ENCODE peak calls at places on chromosomes 16 and 17, in five cellular contexts. C is suprapubic skin, Q is transverse colon, N is gastrocnemius medialis, U is breast epithelium. X is an unnamed sample.

GRCh38 chr16:13633381-13633861 is 286.5 kb upstream of the ERCC4 start:
- DNase-seq in C (no peak), N (no peak), Q (no peak), U (no peak), X (no peak)

GRCh38 chr17:50210249-50211225 is 9.1 kb upstream of the COL1A1 start:
- DNase-seq in Q (peak; percentile 65), C (peak; percentile 86), U (no peak), N (no peak), X (no peak)

GRCh38 chr17:81831957-81832607 is 1.0 kb downstream of the MCRIP1 start:
- DNase-seq in Q (no peak), N (peak; percentile 83), C (no peak), U (no peak), X (no peak)

GRCh38 chr16:17408296-17408695 is 62.5 kb downstream of the XYLT1 start:
- DNase-seq in C (no peak), U (no peak), Q (no peak), N (no peak), X (no peak)

GRCh38 chr17:50864747-50865059 is 1.5 kb downstream of the TOB1 start:
- DNase-seq in Q (no peak), U (no peak), C (no peak), N (no peak), X (no peak)

GRCh38 chr17:64661981-64662773 is at the start of gene SMURF2:
- DNase-seq in U (peak; percentile 70), N (peak; percentile 70), Q (peak; percentile 85), C (peak; percentile 88), X (peak; percentile 96)

GRCh38 chr16:30028438-30029093 is 2.5 kb downstream of the TLCD3B start:
- DNase-seq in U (no peak), C (no peak), Q (no peak), N (peak; percentile 37), X (no peak)

GRCh38 chr17:17750881-17751280 is 69.6 kb downstream of the RAI1 start:
- DNase-seq in N (no peak), C (no peak), Q (peak; percentile 29), U (no peak), X (no peak)

GRCh38 chr16:55046146-55046460 is 115.4 kb downstream of the IRX5 start:
- DNase-seq in C (no peak), Q (no peak), N (no peak), U (no peak), X (no peak)

GRCh38 chr16:74111583-74111982 is 185.0 kb upstream of the PSMD7 start:
- DNase-seq in U (no peak), N (no peak), Q (no peak), C (no peak), X (no peak)

GRCh38 chr16:56918467-56919012 is 13.4 kb upstream of the HERPUD1 start:
- DNase-seq in Q (no peak), U (no peak), N (no peak), C (no peak), X (no peak)

GRCh38 chr16:28836761-28837064 is 9.4 kb downstream of the TUFM start:
- DNase-seq in C (no peak), U (no peak), N (no peak), Q (no peak), X (no peak)

GRCh38 chr17:10243905-10244844 is 45.8 kb upstream of the GAS7 start:
- DNase-seq in N (no peak), U (no peak), Q (no peak), C (no peak), X (peak; percentile 24)

GRCh38 chr17:74212262-74212912 is 984 bp upstream of the TTYH2 start:
- DNase-seq in U (no peak), C (no peak), N (peak; percentile 36), Q (peak; percentile 19), X (no peak)

GRCh38 chr16:23678430-23679273 is at the start of gene PLK1:
- DNase-seq in Q (peak; percentile 83), C (no peak), N (peak; percentile 39), U (peak; percentile 39), X (peak; percentile 91)

GRCh38 chr17:44203731-44204452 is 4.2 kb upstream of the ATXN7L3 start:
- DNase-seq in C (no peak), U (no peak), N (no peak), Q (peak; percentile 38), X (no peak)

GRCh38 chr17:21523482-21524210 is 147.5 kb downstream of the KCNJ12 start:
- DNase-seq in U (no peak), C (no peak), Q (no peak), N (no peak), X (no peak)

GRCh38 chr16:525123-525519 is 2.4 kb upstream of the CAPN15 start:
- DNase-seq in N (no peak), U (no peak), C (no peak), Q (no peak), X (no peak)

GRCh38 chr16:522320-523096 is 5.0 kb upstream of the CAPN15 start:
- DNase-seq in Q (no peak), U (no peak), N (no peak), C (no peak), X (no peak)

GRCh38 chr16:525520-526180 is 1.9 kb upstream of the CAPN15 start:
- DNase-seq in Q (no peak), U (peak; percentile 35), C (no peak), N (no peak), X (no peak)

GRCh38 chr16:523097-523741 is 4.3 kb upstream of the CAPN15 start:
- DNase-seq in N (no peak), Q (no peak), C (no peak), U (no peak), X (no peak)

DNA sequence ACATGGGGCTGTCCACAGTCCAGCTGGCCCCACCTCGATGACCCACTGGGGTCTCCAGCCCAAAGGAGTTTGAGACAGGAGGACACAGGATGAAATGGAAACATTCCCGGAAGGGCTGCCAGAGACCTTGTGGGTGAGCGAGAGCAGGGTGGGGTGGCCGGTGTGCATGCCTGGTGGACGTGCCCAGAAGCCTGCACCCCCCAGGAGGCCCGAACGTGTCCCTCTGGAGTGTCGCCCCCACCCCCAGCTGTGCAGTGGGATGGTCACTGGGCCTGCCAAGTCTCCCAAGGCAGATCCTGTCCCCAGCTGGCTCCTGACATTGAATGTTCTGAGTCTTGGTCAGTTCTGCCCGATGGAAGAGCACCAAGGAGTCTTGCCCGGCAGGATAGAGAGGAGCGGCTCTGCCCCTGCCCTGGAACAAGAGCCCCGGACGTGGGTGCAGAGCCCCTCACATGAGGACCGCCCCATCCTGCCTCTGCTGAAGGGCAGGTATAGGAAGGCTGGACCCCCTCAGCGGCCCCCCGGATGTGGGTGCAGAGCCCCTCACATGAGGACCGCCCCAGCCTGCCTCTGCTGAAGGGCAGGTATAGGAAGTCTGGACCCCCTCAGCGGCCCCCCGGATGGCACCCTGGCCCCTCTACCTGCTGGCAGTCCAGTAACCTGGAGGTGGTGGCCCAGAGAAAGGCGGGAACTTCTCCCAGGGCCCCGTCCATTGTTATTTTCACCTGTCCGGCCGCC is 3.1 kb upstream of the CAPN15 start:
- DNase-seq in Q (no peak), U (no peak), N (no peak), C (no peak), X (no peak)
- TF ChIP-seq POLR2A in Q (no peak), U (no peak), N (no peak), C (no peak), X (no peak)

GRCh38 chr16:26050489-26050888 is 358.7 kb downstream of the HS3ST4 start:
- DNase-seq in N (no peak), Q (no peak), U (no peak), C (no peak), X (peak; percentile 9)

GRCh38 chr16:26053889-26054288 is 362.1 kb downstream of the HS3ST4 start:
- DNase-seq in N (no peak), C (no peak), U (no peak), Q (no peak), X (no peak)

DNA sequence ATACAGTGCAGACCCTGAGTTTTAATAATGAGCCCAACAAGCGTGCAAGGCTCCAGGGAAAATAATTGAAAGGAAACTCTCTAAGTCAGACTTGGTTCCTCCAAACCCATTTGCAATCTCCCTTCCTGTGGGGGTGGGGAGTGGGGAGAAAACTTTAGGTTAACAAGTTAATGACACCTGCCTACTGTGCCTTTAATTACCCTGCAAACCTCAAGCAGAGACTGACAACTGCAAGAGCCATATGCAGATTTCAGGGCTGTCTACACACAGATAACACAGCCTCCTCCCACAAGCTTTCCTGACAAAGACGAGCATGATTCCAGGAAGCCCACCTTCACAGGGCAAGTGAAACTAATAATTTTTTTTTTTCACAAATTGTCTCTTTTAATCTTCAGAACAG is 359.3 kb downstream of the HS3ST4 start:
- DNase-seq in U (no peak), Q (no peak), N (no peak), C (no peak), X (no peak)
- TF ChIP-seq CTCF in U (no peak), Q (no peak), N (no peak), C (no peak), X (no peak)

GRCh38 chr17:80477647-80478478 is 1.5 kb upstream of the NPTX1 start:
- DNase-seq in U (no peak), C (no peak), N (peak; percentile 48), Q (peak; percentile 35), X (no peak)
- H3K4me3 ChIP-seq in U (peak overlapping the region; percentile 67), C (peak overlapping the region; percentile 49), N (peak overlapping the region; percentile 46), Q (peak overlapping the region; percentile 37), X (no peak overlapping the region)

DNA sequence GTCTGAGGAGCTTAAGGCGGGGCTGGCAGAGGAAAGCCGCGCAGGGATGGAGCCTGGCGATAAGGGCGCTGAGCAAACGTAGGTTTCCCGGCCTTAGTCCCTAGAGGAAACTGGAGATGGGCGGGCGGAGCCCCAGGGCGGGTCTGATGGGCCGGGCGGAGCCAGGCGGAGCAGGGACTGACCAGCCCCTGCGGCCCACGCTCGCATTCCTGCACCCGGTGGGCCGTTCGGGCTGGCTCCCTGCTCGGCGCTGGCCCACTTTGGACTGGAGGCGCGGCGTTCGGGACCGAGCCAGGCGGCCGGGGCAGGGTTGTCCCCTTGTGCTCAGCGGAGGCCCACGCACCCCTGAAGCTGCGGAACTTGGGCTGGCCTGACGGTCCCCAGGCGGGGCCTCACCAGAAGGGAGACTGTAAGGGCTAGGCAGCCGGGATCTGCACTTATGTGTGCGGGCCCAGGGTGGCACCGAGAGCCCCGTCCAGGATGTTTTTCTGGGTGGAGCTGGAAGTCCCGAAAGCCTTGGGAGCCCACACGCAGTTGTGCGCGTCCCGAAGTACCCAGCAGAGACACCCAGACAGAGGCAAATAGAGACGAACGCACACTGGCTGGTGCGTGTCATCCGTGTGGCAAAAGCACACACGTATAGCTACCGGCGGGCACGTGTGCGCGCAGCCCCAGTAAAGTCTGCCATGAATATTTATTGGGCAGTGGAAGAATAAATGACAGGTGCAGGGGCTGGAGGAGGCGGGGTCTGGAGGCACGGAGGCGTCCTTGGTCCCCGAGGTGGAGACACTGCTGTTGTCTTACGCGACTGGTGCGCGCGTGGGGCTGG is 1.4 kb downstream of the PYDC1 start:
- DNase-seq in Q (peak; percentile 66), C (no peak), U (peak; percentile 23), N (peak; percentile 83), X (peak; percentile 86)
- TF ChIP-seq POLR2A in Q (no peak), C (no peak), U (no peak), N (peak; percentile 58), X (no peak)

X was measured in lower leg skin.